ENCODE peak calls at places on chromosomes 1 and 21, in ten cellular contexts. L is heart left ventricle; U is H1; R is psoas muscle; X is PC-9; Y is endodermal cell; T is CD8-positive, alpha-beta T cell; Q is BE2C; V is CD4-positive, alpha-beta memory T cell; C is heart right ventricle. E is an unnamed sample.

GRCh38 chr1:154598871-154599635 is 8.9 kb downstream of the ADAR start:
- DNase-seq in R (no peak), C (no peak), T (no peak), X (no peak), Q (no peak), L (no peak), V (no peak), U (no peak), Y (no peak), E (no peak)

GRCh38 chr1:166086113-166086908 is 80.5 kb downstream of the FAM78B start:
- DNase-seq in C (no peak), V (no peak), U (no peak), L (no peak), X (no peak), T (no peak), R (no peak), Q (no peak), Y (peak; percentile 55), E (no peak)

GRCh38 chr1:118944546-118944945 is 43.6 kb downstream of the TBX15 start:
- DNase-seq in L (no peak), R (peak; percentile 34), U (no peak), Y (no peak), V (no peak), Q (no peak), T (no peak), C (no peak), X (no peak), E (no peak)

GRCh38 chr1:229579101-229579651 is 20.7 kb upstream of the ABCB10 start:
- DNase-seq in Q (peak; percentile 68), R (no peak), L (peak; percentile 74), U (no peak), C (peak; percentile 71), X (no peak), Y (no peak), V (no peak), T (no peak), E (peak; percentile 21)

GRCh38 chr1:96416690-96417444 is 304.7 kb upstream of the PTBP2 start:
- DNase-seq in C (no peak), R (no peak), Y (no peak), T (no peak), Q (no peak), V (no peak), L (no peak), U (no peak), X (no peak), E (no peak)

GRCh38 chr1:109807822-109808680 is 44.3 kb upstream of the EPS8L3 start:
- DNase-seq in V (no peak), X (peak; percentile 66), Q (no peak), C (no peak), T (no peak), Y (peak; percentile 49), U (no peak), R (no peak), L (no peak), E (no peak)

GRCh38 chr21:45379171-45379900 is 25.6 kb upstream of the COL18A1 start:
- DNase-seq in L (peak; percentile 12), Q (peak; percentile 3), Y (peak; percentile 34), R (peak; percentile 8), T (no peak), U (no peak), V (no peak), C (no peak), X (no peak), E (no peak)

GRCh38 chr1:232599178-232600041 is 30.5 kb downstream of the SIPA1L2 start:
- DNase-seq in T (no peak), U (no peak), X (no peak), Q (no peak), R (no peak), C (no peak), Y (no peak), L (no peak), V (no peak), E (no peak)

GRCh38 chr1:7538849-7539771 is 232.0 kb upstream of the VAMP3 start:
- DNase-seq in C (no peak), R (no peak), X (no peak), U (no peak), Y (peak; percentile 61), Q (peak; percentile 51), L (no peak), V (no peak), T (no peak), E (no peak)

GRCh38 chr1:68442822-68443556 is 6.8 kb downstream of the RPE65 start:
- DNase-seq in L (no peak), Q (peak; percentile 18), Y (peak; percentile 76), R (no peak), X (peak; percentile 25), U (no peak), V (no peak), T (no peak), C (peak; percentile 32), E (peak; percentile 21)

GRCh38 chr1:94898486-94899385 is 28.2 kb downstream of the CNN3 start:
- DNase-seq in L (no peak), T (no peak), R (no peak), V (no peak), U (no peak), C (no peak), X (no peak), Q (no peak), Y (no peak), E (no peak)
- H3K36me3 ChIP-seq in L (peaks cover 94% of the 10 kb centered on the region), T (no peaks in the 10 kb centered on the region), R (peaks cover 35% of the 10 kb centered on the region), V (no peaks in the 10 kb centered on the region), U (peaks cover 16% of the 10 kb centered on the region), C (peaks cover 93% of the 10 kb centered on the region), X (peaks cover 63% of the 10 kb centered on the region), Q (peaks cover 28% of the 10 kb centered on the region), Y (peaks cover 92% of the 10 kb centered on the region), E (peaks cover 38% of the 10 kb centered on the region)

GRCh38 chr1:244730934-244731434 is 78.1 kb downstream of the DESI2 start:
- DNase-seq in R (no peak), U (no peak), C (no peak), L (no peak), V (no peak), X (no peak), T (no peak), Y (no peak), Q (no peak), E (peak; percentile 17)

GRCh38 chr1:244735404-244735803 is 82.5 kb downstream of the DESI2 start:
- DNase-seq in X (no peak), V (no peak), Q (no peak), U (no peak), C (no peak), L (no peak), R (no peak), T (no peak), Y (no peak), E (no peak)

GRCh38 chr1:244731651-244732050 is 78.7 kb downstream of the DESI2 start:
- DNase-seq in T (no peak), V (no peak), Y (no peak), C (no peak), U (no peak), R (no peak), Q (no peak), X (no peak), L (no peak), E (no peak)

GRCh38 chr1:244730153-244730933 is 77.4 kb downstream of the DESI2 start:
- DNase-seq in X (peak; percentile 33), Q (no peak), T (peak; percentile 58), C (peak; percentile 7), V (no peak), U (no peak), R (peak; percentile 43), Y (peak; percentile 83), L (peak; percentile 32), E (peak; percentile 15)

DNA sequence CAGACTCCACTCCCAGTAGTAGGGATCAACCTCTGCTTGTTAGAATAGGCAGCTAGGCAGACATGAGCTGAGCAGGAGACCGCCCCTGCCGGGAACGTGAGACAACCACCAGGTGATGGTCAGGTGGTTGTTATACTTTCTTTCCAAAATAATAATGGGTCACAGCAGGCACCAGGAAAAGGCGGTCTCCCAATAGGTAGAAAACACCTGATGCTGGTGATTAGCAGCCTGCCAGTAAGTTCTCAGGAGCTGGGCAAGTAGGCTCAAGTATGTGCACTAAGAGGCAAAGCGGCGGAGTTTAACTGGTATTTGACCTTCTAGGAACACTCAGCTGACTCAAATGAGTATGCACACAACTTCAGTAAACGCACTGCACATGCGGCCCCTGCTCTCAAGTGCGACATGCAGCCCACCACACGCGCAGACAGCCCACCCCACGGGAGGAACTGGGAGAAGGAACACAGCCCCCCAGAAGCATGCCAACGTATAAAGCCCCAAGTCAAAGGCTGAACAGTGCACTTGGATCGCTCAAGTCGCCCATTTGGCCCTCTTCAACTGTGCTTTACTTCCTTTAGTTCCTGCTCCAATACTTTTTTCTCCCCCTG is 80.0 kb downstream of the DESI2 start:
- DNase-seq in X (no peak), V (no peak), L (no peak), R (no peak), U (no peak), T (no peak), Q (no peak), Y (no peak), C (no peak), E (no peak)
- H3K36me3 ChIP-seq in X (no peaks in the 10 kb centered on the region), V (no peaks in the 10 kb centered on the region), L (no peaks in the 10 kb centered on the region), R (no peaks in the 10 kb centered on the region), U (no peaks in the 10 kb centered on the region), T (no peaks in the 10 kb centered on the region), Q (no peaks in the 10 kb centered on the region), Y (no peaks in the 10 kb centered on the region), C (no peaks in the 10 kb centered on the region), E (no peaks in the 10 kb centered on the region)

DNA sequence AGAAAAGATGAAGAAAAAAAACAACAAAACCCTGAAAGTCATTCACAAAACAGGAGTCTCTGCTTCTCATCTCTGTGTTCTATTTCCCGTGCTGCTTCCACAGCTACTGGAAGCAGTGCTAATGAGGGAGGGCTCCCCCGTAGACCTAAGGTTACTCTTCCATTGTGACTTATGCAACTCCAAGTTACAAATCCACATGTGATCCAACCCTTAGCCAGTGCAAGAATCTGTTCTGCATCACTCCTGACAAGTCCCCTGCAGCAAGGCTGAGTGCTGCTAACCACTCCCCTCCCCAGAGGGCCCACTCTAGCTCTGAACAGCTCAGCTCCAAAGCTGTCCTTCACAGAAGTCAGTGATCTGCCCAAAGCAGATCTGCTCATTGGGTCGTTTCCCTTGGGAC is 10.3 kb downstream of the DNALI1 start:
- DNase-seq in Q (no peak), Y (no peak), R (no peak), U (no peak), T (no peak), V (no peak), L (no peak), C (no peak), X (no peak), E (no peak)
- H3K36me3 ChIP-seq in Q (peaks cover 35% of the 10 kb centered on the region), Y (peaks cover 79% of the 10 kb centered on the region), R (peaks cover 88% of the 10 kb centered on the region), U (peaks cover 27% of the 10 kb centered on the region), T (peaks cover 59% of the 10 kb centered on the region), V (peaks cover 62% of the 10 kb centered on the region), L (peaks cover 85% of the 10 kb centered on the region), C (peaks cover 82% of the 10 kb centered on the region), X (peaks cover 33% of the 10 kb centered on the region), E (peaks cover 92% of the 10 kb centered on the region)

DNA sequence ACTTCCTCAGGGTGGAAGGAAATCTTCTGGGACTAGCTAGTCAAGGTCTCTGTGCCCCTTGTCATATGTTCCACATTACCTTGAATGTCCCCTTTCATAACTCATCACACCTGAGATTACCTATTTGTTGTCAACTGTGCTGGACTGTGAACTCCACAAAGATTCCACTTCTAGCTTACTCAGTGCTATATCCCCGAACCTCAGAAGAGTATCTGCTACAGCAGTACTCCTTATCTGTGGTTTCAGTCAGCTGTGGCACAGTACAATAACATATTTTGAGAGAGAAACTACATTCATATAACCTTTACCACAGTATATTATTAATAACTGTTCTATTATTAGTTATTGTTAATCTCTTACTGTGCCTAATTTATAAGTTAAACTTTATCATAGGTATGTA is 14.7 kb upstream of the SYNJ1 start:
- DNase-seq in U (no peak), X (no peak), Q (no peak), C (no peak), R (no peak), T (no peak), V (no peak), L (no peak), Y (no peak), E (no peak)
- H3K36me3 ChIP-seq in U (peaks cover 24% of the 10 kb centered on the region), X (peaks cover 12% of the 10 kb centered on the region), Q (peaks cover 87% of the 10 kb centered on the region), C (peaks cover 97% of the 10 kb centered on the region), R (peaks cover 97% of the 10 kb centered on the region), T (peaks cover 44% of the 10 kb centered on the region), V (peaks cover 51% of the 10 kb centered on the region), L (peaks cover 100% of the 10 kb centered on the region), Y (peaks cover 98% of the 10 kb centered on the region), E (peaks cover 22% of the 10 kb centered on the region)